ENCODE peak calls at places on chromosomes 3 and 15, in eight cellular contexts. One of them, this sample, is unnamed.
A peak's percentile ranks its signal among the peaks of the same experiment; 100 is the strongest.

GRCh38 chr3:189995129-189995528 is 125.6 kb downstream of the P3H2 start:
- DNase-seq in suprapubic skin: no peak
- DNase-seq in tibial artery: no peak
- DNase-seq in tibial nerve: no peak
- DNase-seq in IMR-90: peak; percentile 42
- DNase-seq in cardiac muscle cell: peak; percentile 37
- DNase-seq in adrenal gland: no peak
- DNase-seq in right lobe of liver: no peak
- DNase-seq in this sample: no peak

GRCh38 chr3:105845488-105845887 is 23.3 kb downstream of the CBLB start:
- DNase-seq in cardiac muscle cell: no peak
- DNase-seq in suprapubic skin: no peak
- DNase-seq in adrenal gland: no peak
- DNase-seq in tibial nerve: no peak
- DNase-seq in IMR-90: no peak
- DNase-seq in tibial artery: no peak
- DNase-seq in right lobe of liver: no peak
- DNase-seq in this sample: no peak

GRCh38 chr15:59002418-59002859 is 15.0 kb downstream of the RNF111 start:
- DNase-seq in tibial artery: no peak
- DNase-seq in suprapubic skin: no peak
- DNase-seq in cardiac muscle cell: no peak
- DNase-seq in IMR-90: no peak
- DNase-seq in tibial nerve: no peak
- DNase-seq in right lobe of liver: no peak
- DNase-seq in adrenal gland: no peak
- DNase-seq in this sample: no peak

GRCh38 chr3:97841956-97842355 is 20.1 kb downstream of the CRYBG3 start:
- DNase-seq in adrenal gland: no peak
- DNase-seq in tibial artery: no peak
- DNase-seq in IMR-90: no peak
- DNase-seq in tibial nerve: no peak
- DNase-seq in cardiac muscle cell: no peak
- DNase-seq in right lobe of liver: no peak
- DNase-seq in suprapubic skin: no peak
- DNase-seq in this sample: no peak

GRCh38 chr3:119652306-119653033 is 7.9 kb downstream of the POPDC2 start:
- DNase-seq in cardiac muscle cell: no peak
- DNase-seq in adrenal gland: no peak
- DNase-seq in IMR-90: no peak
- DNase-seq in right lobe of liver: no peak
- DNase-seq in suprapubic skin: no peak
- DNase-seq in tibial nerve: no peak
- DNase-seq in tibial artery: no peak
- DNase-seq in this sample: no peak

GRCh38 chr3:160115387-160115786 is 109.8 kb upstream of the C3orf80 start:
- DNase-seq in cardiac muscle cell: no peak
- DNase-seq in adrenal gland: no peak
- DNase-seq in tibial artery: no peak
- DNase-seq in tibial nerve: no peak
- DNase-seq in suprapubic skin: no peak
- DNase-seq in IMR-90: no peak
- DNase-seq in right lobe of liver: no peak
- DNase-seq in this sample: no peak

GRCh38 chr3:17047162-17047561 is 162.4 kb downstream of the PLCL2 start:
- DNase-seq in right lobe of liver: no peak
- DNase-seq in suprapubic skin: no peak
- DNase-seq in adrenal gland: no peak
- DNase-seq in IMR-90: no peak
- DNase-seq in tibial nerve: no peak
- DNase-seq in tibial artery: no peak
- DNase-seq in cardiac muscle cell: no peak
- DNase-seq in this sample: no peak

GRCh38 chr15:70488002-70488605 is 275.3 kb downstream of the UACA start:
- DNase-seq in tibial nerve: peak; percentile 62
- DNase-seq in IMR-90: peak; percentile 67
- DNase-seq in adrenal gland: peak; percentile 83
- DNase-seq in suprapubic skin: no peak
- DNase-seq in cardiac muscle cell: peak; percentile 85
- DNase-seq in tibial artery: peak; percentile 83
- DNase-seq in right lobe of liver: peak; percentile 75
- DNase-seq in this sample: no peak

GRCh38 chr15:64993290-64993689 is 3.6 kb upstream of the SPG21 start:
- DNase-seq in IMR-90: no peak
- DNase-seq in tibial nerve: no peak
- DNase-seq in suprapubic skin: no peak
- DNase-seq in right lobe of liver: no peak
- DNase-seq in tibial artery: no peak
- DNase-seq in adrenal gland: no peak
- DNase-seq in cardiac muscle cell: no peak
- DNase-seq in this sample: no peak

GRCh38 chr3:127002195-127003174 is 19.6 kb downstream of the PLXNA1 start:
- DNase-seq in adrenal gland: peak; percentile 64
- DNase-seq in tibial artery: peak; percentile 94
- DNase-seq in cardiac muscle cell: peak; percentile 96
- DNase-seq in suprapubic skin: peak; percentile 92
- DNase-seq in IMR-90: peak; percentile 89
- DNase-seq in right lobe of liver: no peak
- DNase-seq in tibial nerve: peak; percentile 82
- DNase-seq in this sample: peak; percentile 96

GRCh38 chr3:56837196-56837955 is 35.6 kb upstream of the ARHGEF3 start:
- DNase-seq in adrenal gland: no peak
- DNase-seq in right lobe of liver: no peak
- DNase-seq in tibial artery: no peak
- DNase-seq in IMR-90: no peak
- DNase-seq in cardiac muscle cell: no peak
- DNase-seq in suprapubic skin: no peak
- DNase-seq in tibial nerve: no peak
- DNase-seq in this sample: no peak

GRCh38 chr3:69129531-69129930 is 7.1 kb upstream of the LMOD3 start:
- DNase-seq in right lobe of liver: no peak
- DNase-seq in suprapubic skin: no peak
- DNase-seq in IMR-90: no peak
- DNase-seq in tibial artery: no peak
- DNase-seq in cardiac muscle cell: no peak
- DNase-seq in tibial nerve: no peak
- DNase-seq in adrenal gland: no peak
- DNase-seq in this sample: no peak

GRCh38 chr15:56929389-56929788 is 10.9 kb downstream of the TCF12 start:
- DNase-seq in IMR-90: peak; percentile 81
- DNase-seq in cardiac muscle cell: peak; percentile 17
- DNase-seq in tibial nerve: no peak
- DNase-seq in suprapubic skin: no peak
- DNase-seq in right lobe of liver: no peak
- DNase-seq in tibial artery: no peak
- DNase-seq in adrenal gland: no peak
- DNase-seq in this sample: no peak
- H3K4me1 ChIP-seq in IMR-90: peaks cover 10% of the 10 kb centered on the region
- H3K4me1 ChIP-seq in cardiac muscle cell: peaks cover 68% of the 10 kb centered on the region
- H3K4me1 ChIP-seq in tibial nerve: peaks cover 84% of the 10 kb centered on the region
- H3K4me1 ChIP-seq in suprapubic skin: peaks cover 29% of the 10 kb centered on the region
- H3K4me1 ChIP-seq in right lobe of liver: peaks cover 22% of the 10 kb centered on the region
- H3K4me1 ChIP-seq in tibial artery: peaks cover 21% of the 10 kb centered on the region
- H3K4me1 ChIP-seq in adrenal gland: peaks cover 57% of the 10 kb centered on the region
- H3K4me1 ChIP-seq in this sample: peaks cover 38% of the 10 kb centered on the region

GRCh38 chr3:5026046-5026362 is 46.8 kb downstream of the BHLHE40 start:
- DNase-seq in suprapubic skin: no peak
- DNase-seq in cardiac muscle cell: no peak
- DNase-seq in adrenal gland: no peak
- DNase-seq in tibial artery: no peak
- DNase-seq in tibial nerve: no peak
- DNase-seq in right lobe of liver: no peak
- DNase-seq in IMR-90: no peak
- DNase-seq in this sample: no peak
- H3K4me3 ChIP-seq in suprapubic skin: peak overlapping the region; percentile 48
- H3K4me3 ChIP-seq in cardiac muscle cell: no peak overlapping the region
- H3K4me3 ChIP-seq in adrenal gland: peak overlapping the region; percentile 63
- H3K4me3 ChIP-seq in tibial artery: peak overlapping the region; percentile 57
- H3K4me3 ChIP-seq in tibial nerve: peak overlapping the region; percentile 76
- H3K4me3 ChIP-seq in right lobe of liver: peak overlapping the region; percentile 52
- H3K4me3 ChIP-seq in IMR-90: no peak overlapping the region
- H3K4me3 ChIP-seq in this sample: no peak overlapping the region

GRCh38 chr3:12247411-12247810 is 41.5 kb upstream of the PPARG start:
- DNase-seq in adrenal gland: no peak
- DNase-seq in IMR-90: no peak
- DNase-seq in tibial nerve: no peak
- DNase-seq in right lobe of liver: no peak
- DNase-seq in cardiac muscle cell: no peak
- DNase-seq in suprapubic skin: no peak
- DNase-seq in tibial artery: no peak
- DNase-seq in this sample: no peak

GRCh38 chr3:12242772-12243171 is 46.1 kb upstream of the PPARG start:
- DNase-seq in suprapubic skin: no peak
- DNase-seq in cardiac muscle cell: no peak
- DNase-seq in adrenal gland: no peak
- DNase-seq in IMR-90: no peak
- DNase-seq in tibial nerve: no peak
- DNase-seq in tibial artery: no peak
- DNase-seq in right lobe of liver: no peak
- DNase-seq in this sample: no peak

GRCh38 chr3:12249519-12249918 is 39.4 kb upstream of the PPARG start:
- DNase-seq in tibial artery: no peak
- DNase-seq in adrenal gland: no peak
- DNase-seq in right lobe of liver: no peak
- DNase-seq in IMR-90: no peak
- DNase-seq in cardiac muscle cell: no peak
- DNase-seq in tibial nerve: no peak
- DNase-seq in suprapubic skin: no peak
- DNase-seq in this sample: no peak

DNA sequence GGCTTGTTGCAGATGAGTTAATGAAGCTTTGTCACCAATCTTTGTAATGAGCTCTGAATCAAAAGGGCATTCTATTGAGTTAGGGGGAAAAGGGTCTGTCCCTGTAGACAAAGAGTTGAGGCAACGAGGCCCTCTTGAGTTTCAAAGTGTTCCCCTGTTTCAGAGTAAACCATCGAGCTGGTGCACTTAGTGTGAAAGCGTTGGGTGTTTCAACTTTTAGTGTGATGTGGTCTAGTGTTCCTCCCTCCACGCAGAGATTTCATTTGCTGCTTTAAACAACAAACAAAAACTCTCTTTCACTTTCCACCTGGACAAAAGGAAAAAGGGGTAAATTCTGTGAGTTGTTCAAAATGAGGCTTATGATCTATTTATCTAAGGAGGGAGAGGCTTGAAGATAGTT is 42.1 kb upstream of the PPARG start:
- DNase-seq in tibial artery: no peak
- DNase-seq in right lobe of liver: no peak
- DNase-seq in tibial nerve: no peak
- DNase-seq in adrenal gland: no peak
- DNase-seq in suprapubic skin: no peak
- DNase-seq in IMR-90: no peak
- DNase-seq in cardiac muscle cell: no peak
- DNase-seq in this sample: no peak
- TF ChIP-seq CTCF in tibial artery: no peak
- TF ChIP-seq CTCF in right lobe of liver: no peak
- TF ChIP-seq CTCF in tibial nerve: no peak
- TF ChIP-seq CTCF in adrenal gland: no peak
- TF ChIP-seq CTCF in suprapubic skin: no peak
- TF ChIP-seq CTCF in IMR-90: no peak
- TF ChIP-seq CTCF in cardiac muscle cell: no peak
- TF ChIP-seq CTCF in this sample: no peak

GRCh38 chr3:73510784-73511183 is 114.0 kb downstream of the PDZRN3 start:
- DNase-seq in IMR-90: no peak
- DNase-seq in suprapubic skin: no peak
- DNase-seq in right lobe of liver: no peak
- DNase-seq in cardiac muscle cell: no peak
- DNase-seq in adrenal gland: no peak
- DNase-seq in tibial artery: no peak
- DNase-seq in tibial nerve: no peak
- DNase-seq in this sample: no peak

GRCh38 chr3:73511555-73511954 is 113.2 kb downstream of the PDZRN3 start:
- DNase-seq in cardiac muscle cell: no peak
- DNase-seq in tibial artery: no peak
- DNase-seq in tibial nerve: no peak
- DNase-seq in suprapubic skin: no peak
- DNase-seq in IMR-90: no peak
- DNase-seq in right lobe of liver: no peak
- DNase-seq in adrenal gland: no peak
- DNase-seq in this sample: no peak

GRCh38 chr3:73509066-73509465 is 115.7 kb downstream of the PDZRN3 start:
- DNase-seq in right lobe of liver: no peak
- DNase-seq in tibial nerve: no peak
- DNase-seq in IMR-90: no peak
- DNase-seq in suprapubic skin: no peak
- DNase-seq in cardiac muscle cell: no peak
- DNase-seq in adrenal gland: no peak
- DNase-seq in tibial artery: no peak
- DNase-seq in this sample: no peak

GRCh38 chr3:73509812-73510211 is 114.9 kb downstream of the PDZRN3 start:
- DNase-seq in adrenal gland: no peak
- DNase-seq in cardiac muscle cell: no peak
- DNase-seq in tibial artery: no peak
- DNase-seq in IMR-90: peak; percentile 35
- DNase-seq in right lobe of liver: no peak
- DNase-seq in tibial nerve: no peak
- DNase-seq in suprapubic skin: no peak
- DNase-seq in this sample: no peak

DNA sequence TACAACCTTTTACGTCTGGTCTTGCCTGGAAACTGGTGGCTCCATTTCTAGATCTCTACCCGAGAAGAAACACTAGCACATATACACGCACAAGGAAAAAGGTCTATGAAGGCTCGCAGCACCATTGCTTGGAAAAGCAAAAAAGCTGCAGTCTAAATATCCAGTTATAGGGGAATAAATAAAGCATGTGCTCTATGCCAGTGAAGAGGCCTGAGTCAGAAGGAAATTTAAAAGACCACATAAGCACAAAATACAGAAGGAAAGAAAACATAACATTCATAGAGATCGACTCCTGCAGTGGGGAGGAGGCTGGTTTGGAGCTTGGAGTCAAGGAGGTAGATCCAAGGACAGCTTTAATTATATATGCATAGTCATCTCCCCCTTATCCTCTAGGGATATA is 114.4 kb downstream of the PDZRN3 start:
- DNase-seq in suprapubic skin: no peak
- DNase-seq in adrenal gland: no peak
- DNase-seq in tibial nerve: no peak
- DNase-seq in IMR-90: no peak
- DNase-seq in right lobe of liver: no peak
- DNase-seq in tibial artery: no peak
- DNase-seq in cardiac muscle cell: no peak
- DNase-seq in this sample: no peak
- H3K4me1 ChIP-seq in suprapubic skin: peaks cover 20% of the 10 kb centered on the region
- H3K4me1 ChIP-seq in adrenal gland: peaks cover 13% of the 10 kb centered on the region
- H3K4me1 ChIP-seq in tibial nerve: peaks cover 31% of the 10 kb centered on the region
- H3K4me1 ChIP-seq in IMR-90: peaks cover 31% of the 10 kb centered on the region
- H3K4me1 ChIP-seq in right lobe of liver: peaks cover 6% of the 10 kb centered on the region
- H3K4me1 ChIP-seq in tibial artery: peaks cover 34% of the 10 kb centered on the region
- H3K4me1 ChIP-seq in cardiac muscle cell: peaks cover 33% of the 10 kb centered on the region
- H3K4me1 ChIP-seq in this sample: no peaks in the 10 kb centered on the region

This sample was measured in upper lobe of left lung.